ENCODE peak calls at places on chromosome 4, in seven cellular contexts. One of them, this sample, is unnamed.

GRCh38 chr4:99234331-99235010 is 15.4 kb upstream of the ADH6 start:
- DNase-seq in cerebellar nuclear complex: no peak
- DNase-seq in AG10803: peak
- DNase-seq in GM13977: no peak
- DNase-seq in stimulated activated CD4-positive, alpha-beta T cell treated with anti-CD3 and anti-CD28 coated beads, Interleukin-2, amount 100 ng/mL, for 48 hours: no peak
- DNase-seq in foreskin keratinocyte: no peak
- DNase-seq in left ventricle myocardium inferior: no peak
- DNase-seq in this sample: no peak

GRCh38 chr4:87112063-87112462 is 108.4 kb downstream of the KLHL8 start:
- DNase-seq in left ventricle myocardium inferior: no peak
- DNase-seq in AG10803: no peak
- DNase-seq in foreskin keratinocyte: no peak
- DNase-seq in GM13977: no peak
- DNase-seq in cerebellar nuclear complex: no peak
- DNase-seq in stimulated activated CD4-positive, alpha-beta T cell treated with anti-CD3 and anti-CD28 coated beads, Interleukin-2, amount 100 ng/mL, for 48 hours: no peak
- DNase-seq in this sample: peak

GRCh38 chr4:176270669-176271068 is 1.6 kb upstream of the ASB5 start:
- DNase-seq in GM13977: no peak
- DNase-seq in stimulated activated CD4-positive, alpha-beta T cell treated with anti-CD3 and anti-CD28 coated beads, Interleukin-2, amount 100 ng/mL, for 48 hours: no peak
- DNase-seq in AG10803: peak
- DNase-seq in foreskin keratinocyte: peak
- DNase-seq in left ventricle myocardium inferior: no peak
- DNase-seq in cerebellar nuclear complex: no peak
- DNase-seq in this sample: no peak

GRCh38 chr4:39363773-39364393 is 2.3 kb downstream of the RFC1 start:
- DNase-seq in GM13977: no peak
- DNase-seq in foreskin keratinocyte: no peak
- DNase-seq in cerebellar nuclear complex: no peak
- DNase-seq in left ventricle myocardium inferior: no peak
- DNase-seq in stimulated activated CD4-positive, alpha-beta T cell treated with anti-CD3 and anti-CD28 coated beads, Interleukin-2, amount 100 ng/mL, for 48 hours: no peak
- DNase-seq in AG10803: no peak
- DNase-seq in this sample: no peak

GRCh38 chr4:25927361-25928040 is 13.5 kb downstream of the SMIM20 start:
- DNase-seq in foreskin keratinocyte: no peak
- DNase-seq in AG10803: no peak
- DNase-seq in cerebellar nuclear complex: no peak
- DNase-seq in left ventricle myocardium inferior: no peak
- DNase-seq in GM13977: no peak
- DNase-seq in stimulated activated CD4-positive, alpha-beta T cell treated with anti-CD3 and anti-CD28 coated beads, Interleukin-2, amount 100 ng/mL, for 48 hours: no peak
- DNase-seq in this sample: no peak

GRCh38 chr4:135411251-135411650 is 1209.7 kb upstream of the PABPC4L start:
- DNase-seq in AG10803: no peak
- DNase-seq in left ventricle myocardium inferior: no peak
- DNase-seq in cerebellar nuclear complex: no peak
- DNase-seq in GM13977: no peak
- DNase-seq in foreskin keratinocyte: no peak
- DNase-seq in stimulated activated CD4-positive, alpha-beta T cell treated with anti-CD3 and anti-CD28 coated beads, Interleukin-2, amount 100 ng/mL, for 48 hours: no peak
- DNase-seq in this sample: no peak

GRCh38 chr4:89829470-89830138 is 7.4 kb downstream of the SNCA start:
- DNase-seq in AG10803: peak
- DNase-seq in cerebellar nuclear complex: no peak
- DNase-seq in GM13977: peak
- DNase-seq in left ventricle myocardium inferior: no peak
- DNase-seq in foreskin keratinocyte: peak
- DNase-seq in stimulated activated CD4-positive, alpha-beta T cell treated with anti-CD3 and anti-CD28 coated beads, Interleukin-2, amount 100 ng/mL, for 48 hours: no peak
- DNase-seq in this sample: no peak

GRCh38 chr4:683982-684571 is 4.9 kb downstream of the SLC49A3 start:
- DNase-seq in left ventricle myocardium inferior: peak
- DNase-seq in cerebellar nuclear complex: no peak
- DNase-seq in AG10803: peak
- DNase-seq in foreskin keratinocyte: no peak
- DNase-seq in stimulated activated CD4-positive, alpha-beta T cell treated with anti-CD3 and anti-CD28 coated beads, Interleukin-2, amount 100 ng/mL, for 48 hours: no peak
- DNase-seq in GM13977: peak
- DNase-seq in this sample: no peak

GRCh38 chr4:1252928-1253492 is 4.1 kb upstream of the CTBP1 start:
- DNase-seq in cerebellar nuclear complex: no peak
- DNase-seq in AG10803: no peak
- DNase-seq in GM13977: no peak
- DNase-seq in stimulated activated CD4-positive, alpha-beta T cell treated with anti-CD3 and anti-CD28 coated beads, Interleukin-2, amount 100 ng/mL, for 48 hours: no peak
- DNase-seq in foreskin keratinocyte: no peak
- DNase-seq in left ventricle myocardium inferior: no peak
- DNase-seq in this sample: no peak

GRCh38 chr4:87192155-87192919 is 28.1 kb downstream of the KLHL8 start:
- DNase-seq in cerebellar nuclear complex: no peak
- DNase-seq in stimulated activated CD4-positive, alpha-beta T cell treated with anti-CD3 and anti-CD28 coated beads, Interleukin-2, amount 100 ng/mL, for 48 hours: no peak
- DNase-seq in AG10803: peak
- DNase-seq in foreskin keratinocyte: no peak
- DNase-seq in left ventricle myocardium inferior: no peak
- DNase-seq in GM13977: no peak
- DNase-seq in this sample: no peak

GRCh38 chr4:15368906-15369305 is 58.9 kb upstream of the C1QTNF7 start:
- DNase-seq in AG10803: peak
- DNase-seq in cerebellar nuclear complex: no peak
- DNase-seq in foreskin keratinocyte: no peak
- DNase-seq in left ventricle myocardium inferior: no peak
- DNase-seq in GM13977: no peak
- DNase-seq in stimulated activated CD4-positive, alpha-beta T cell treated with anti-CD3 and anti-CD28 coated beads, Interleukin-2, amount 100 ng/mL, for 48 hours: no peak
- DNase-seq in this sample: no peak

This sample was measured in CMK.